ENCODE peak calls at places on chromosomes 1 and 21, in eight cellular contexts. A is heart right ventricle, I is mucosa of descending colon, U is IMR-90, Y is adrenal gland, K is pancreas, C is left lung, V is psoas muscle. X is an unnamed sample.

GRCh38 chr1:54337928-54338327 is 68.3 kb downstream of the SSBP3 start:
- DNase-seq in A (no peak), I (no peak), U (peak; percentile 78), Y (no peak), K (no peak), C (no peak), V (no peak), X (no peak)

GRCh38 chr1:111110197-111110899 is 29.5 kb downstream of the DRAM2 start:
- DNase-seq in A (no peak), I (no peak), U (peak; percentile 41), Y (no peak), K (peak; percentile 51), C (no peak), V (no peak), X (no peak)

GRCh38 chr1:6028042-6028895 is 17.4 kb upstream of the KCNAB2 start:
- DNase-seq in A (no peak), I (peak; percentile 71), U (peak; percentile 11), Y (peak; percentile 23), K (no peak), C (peak; percentile 83), V (no peak), X (no peak)

GRCh38 chr1:119647734-119648619 is at the start of gene ZNF697:
- DNase-seq in A (peak; percentile 98), I (peak; percentile 96), U (peak; percentile 98), Y (peak; percentile 99), K (peak; percentile 99), C (peak; percentile 98), V (peak; percentile 99), X (peak; percentile 97)

GRCh38 chr1:117271959-117272358 is 61.2 kb upstream of the VTCN1 start:
- DNase-seq in A (no peak), I (no peak), U (no peak), Y (no peak), K (no peak), C (no peak), V (no peak), X (no peak)

GRCh38 chr1:32063261-32063681 is 9.5 kb upstream of the TMEM39B start:
- DNase-seq in A (no peak), I (no peak), U (peak; percentile 76), Y (no peak), K (no peak), C (no peak), V (no peak), X (no peak)

GRCh38 chr1:26160527-26161407 is 1.9 kb downstream of the FAM110D start:
- DNase-seq in A (peak; percentile 30), I (no peak), U (no peak), Y (no peak), K (no peak), C (no peak), V (no peak), X (no peak)

GRCh38 chr1:55400560-55400959 is 185.4 kb upstream of the USP24 start:
- DNase-seq in A (no peak), I (no peak), U (no peak), Y (no peak), K (no peak), C (no peak), V (no peak), X (no peak)

GRCh38 chr1:169363046-169363756 is 4.4 kb downstream of the NME7 start:
- DNase-seq in A (no peak), I (no peak), U (peak; percentile 94), Y (no peak), K (no peak), C (no peak), V (no peak), X (no peak)

GRCh38 chr1:94316836-94317789 is 79.7 kb upstream of the ARHGAP29 start:
- DNase-seq in A (no peak), I (no peak), U (peak; percentile 52), Y (no peak), K (no peak), C (no peak), V (no peak), X (no peak)

GRCh38 chr1:173294853-173295252 is 87.7 kb upstream of the TNFSF4 start:
- DNase-seq in A (no peak), I (no peak), U (peak; percentile 47), Y (no peak), K (no peak), C (no peak), V (no peak), X (no peak)

GRCh38 chr1:180229483-180230415 is at the start of gene LHX4:
- DNase-seq in A (no peak), I (no peak), U (no peak), Y (no peak), K (no peak), C (peak; percentile 83), V (no peak), X (peak; percentile 61)

GRCh38 chr1:109687641-109688499 is at the start of gene GSTM1:
- DNase-seq in A (peak; percentile 82), I (peak; percentile 86), U (no peak), Y (no peak), K (no peak), C (peak; percentile 93), V (peak; percentile 90), X (no peak)

GRCh38 chr1:15343729-15344128 is 66.0 kb upstream of the EFHD2 start:
- DNase-seq in A (peak; percentile 85), I (peak; percentile 28), U (peak; percentile 22), Y (peak; percentile 93), K (no peak), C (no peak), V (no peak), X (peak; percentile 65)

GRCh38 chr1:218123968-218124367 is 161.1 kb upstream of the RRP15 start:
- DNase-seq in A (no peak), I (no peak), U (no peak), Y (no peak), K (no peak), C (no peak), V (no peak), X (no peak)

GRCh38 chr1:212960932-212961331 is 10.6 kb downstream of the VASH2 start:
- DNase-seq in A (no peak), I (no peak), U (no peak), Y (no peak), K (no peak), C (no peak), V (no peak), X (no peak)

GRCh38 chr1:68493193-68493592 is 3.7 kb downstream of the DEPDC1 start:
- DNase-seq in A (no peak), I (no peak), U (no peak), Y (no peak), K (no peak), C (no peak), V (no peak), X (no peak)

GRCh38 chr1:68495968-68496679 is 758 bp downstream of the DEPDC1 start:
- DNase-seq in A (no peak), I (no peak), U (no peak), Y (no peak), K (no peak), C (no peak), V (no peak), X (no peak)

GRCh38 chr1:68497358-68497698 is 446 bp upstream of the DEPDC1 start:
- DNase-seq in A (no peak), I (no peak), U (no peak), Y (no peak), K (no peak), C (no peak), V (no peak), X (no peak)

GRCh38 chr1:68496680-68497357 is at the start of gene DEPDC1:
- DNase-seq in A (peak; percentile 94), I (peak; percentile 94), U (peak; percentile 92), Y (peak; percentile 98), K (peak; percentile 95), C (peak; percentile 100), V (peak; percentile 96), X (peak; percentile 96)

DNA sequence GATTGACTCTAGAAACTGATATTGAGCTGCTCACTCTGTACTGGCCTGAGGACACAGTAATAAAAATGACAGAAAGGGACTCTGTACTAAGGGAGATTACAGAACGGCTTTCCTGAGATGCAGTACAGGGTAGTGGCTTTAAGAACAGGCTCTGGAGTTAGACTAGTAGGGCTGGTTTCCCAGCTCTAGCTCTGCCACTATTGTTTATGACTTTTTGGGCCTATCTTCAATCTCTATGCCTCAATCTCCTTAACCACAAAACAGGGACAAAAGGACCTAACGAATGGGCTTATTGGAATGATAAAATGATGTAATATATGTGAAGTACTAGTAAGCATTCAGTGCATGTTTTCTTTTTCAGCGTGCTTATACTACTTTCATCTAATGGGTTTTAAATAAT is 1.4 kb downstream of the DEPDC1 start:
- DNase-seq in A (no peak), I (no peak), U (no peak), Y (no peak), K (no peak), C (no peak), V (no peak), X (no peak)
- H3K4me3 ChIP-seq in A (no peak overlapping the region), I (no peak overlapping the region), U (peak overlapping the region; percentile 21), Y (no peak overlapping the region), K (no peak overlapping the region), C (no peak overlapping the region), V (no peak overlapping the region), X (no peak overlapping the region)

DNA sequence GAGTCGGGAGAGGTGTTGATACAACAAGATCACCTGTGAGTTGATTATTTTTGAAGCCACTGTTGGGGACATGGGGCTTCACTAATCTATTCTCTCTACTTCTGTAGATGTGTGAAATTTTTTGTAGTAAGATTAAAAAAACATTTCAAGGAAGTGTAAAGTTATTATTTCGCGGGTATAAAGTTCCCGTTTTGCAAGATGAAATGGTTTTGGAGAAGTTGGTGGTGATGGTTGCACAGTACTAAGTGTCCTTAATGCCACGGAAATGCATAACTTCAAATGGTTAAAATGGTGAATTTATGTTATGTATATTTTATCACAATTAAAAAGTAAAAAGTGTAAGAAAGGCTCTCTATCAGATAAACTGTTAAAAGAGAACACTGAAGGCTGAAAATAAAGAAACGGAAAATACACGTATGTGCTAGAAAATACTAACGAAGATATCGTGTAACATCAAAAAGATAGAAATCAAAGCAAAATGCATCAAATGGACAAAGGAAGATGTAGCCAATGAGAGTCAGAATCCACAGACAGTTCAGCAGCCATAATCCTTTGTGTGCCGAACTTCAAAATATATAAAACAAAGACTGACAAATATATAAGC is 2.9 kb upstream of the ITGB2 start:
- DNase-seq in A (no peak), I (no peak), U (no peak), Y (no peak), K (no peak), C (no peak), V (no peak), X (no peak)
- H3K4me1 ChIP-seq in A (no peaks in the 10 kb centered on the region), I (no peaks in the 10 kb centered on the region), U (peaks cover 14% of the 10 kb centered on the region), Y (no peaks in the 10 kb centered on the region), K (no peaks in the 10 kb centered on the region), C (peaks cover 78% of the 10 kb centered on the region), V (no peaks in the 10 kb centered on the region), X (peaks cover 41% of the 10 kb centered on the region)

GRCh38 chr1:65001238-65001792 is 35.0 kb upstream of the JAK1 start:
- DNase-seq in A (peak; percentile 89), I (peak; percentile 86), U (peak; percentile 68), Y (peak; percentile 71), K (peak; percentile 54), C (peak; percentile 93), V (peak; percentile 86), X (peak; percentile 86)
- TF ChIP-seq CTCF in A (no peak), I (no peak), U (no peak), Y (no peak), K (no peak), C (no peak), V (no peak), X (no peak)

DNA sequence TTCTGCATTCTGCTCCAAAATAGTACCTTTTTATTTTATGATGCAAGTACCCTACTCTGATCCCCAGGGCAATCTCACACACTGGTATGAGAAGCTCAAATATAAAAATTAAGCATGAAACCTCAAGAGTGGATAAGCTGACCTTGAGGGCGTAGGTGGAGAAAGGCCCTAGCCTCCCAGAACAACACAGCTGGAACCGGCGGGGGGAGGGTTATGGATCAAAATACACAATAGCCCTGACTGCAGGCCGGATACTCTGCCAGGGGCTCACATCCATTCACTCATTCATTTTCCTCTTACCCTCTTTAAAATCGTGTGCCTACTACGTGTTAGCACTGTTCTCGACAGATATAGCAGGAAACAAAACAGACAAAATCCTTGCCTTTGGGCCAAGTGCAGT is 32.8 kb upstream of the ECE1 start:
- DNase-seq in A (peak; percentile 77), I (no peak), U (no peak), Y (no peak), K (no peak), C (no peak), V (no peak), X (no peak)
- H3K4me3 ChIP-seq in A (no peak overlapping the region), I (no peak overlapping the region), U (no peak overlapping the region), Y (no peak overlapping the region), K (no peak overlapping the region), C (no peak overlapping the region), V (no peak overlapping the region), X (no peak overlapping the region)